ENCODE peak calls at places on chromosome 14, in six cellular contexts. M is mucosa of descending colon, Z is IMR-90, K is Peyer's patch, D is neural progenitor cell, B is suprapubic skin. A is an unnamed sample. For H3K36me3, the result is how much of the 10 kb centered on the place peaks cover.

GRCh38 chr14:96206461-96206860 is 1.8 kb downstream of the BDKRB2 start:
- DNase-seq in Z (no peak), M (peak), D (no peak), B (no peak), K (no peak), A (no peak)

GRCh38 chr14:58584383-58584782 is 53.4 kb upstream of the DACT1 start:
- DNase-seq in Z (peak), D (no peak), K (no peak), B (no peak), M (no peak), A (no peak)

GRCh38 chr14:34498684-34499412 is 36.8 kb upstream of the SPTSSA start:
- DNase-seq in K (no peak), D (peak), Z (peak), B (no peak), M (peak), A (no peak)

GRCh38 chr14:95232894-95233584 is 75.7 kb upstream of the DICER1 start:
- DNase-seq in B (no peak), Z (no peak), D (no peak), M (no peak), K (no peak), A (no peak)

GRCh38 chr14:99659333-99659741 is 14.4 kb downstream of the HHIPL1 start:
- DNase-seq in Z (no peak), D (no peak), K (peak), M (no peak), B (no peak), A (no peak)

GRCh38 chr14:75340921-75341320 is 62.3 kb downstream of the FOS start:
- DNase-seq in Z (no peak), M (peak), D (no peak), K (no peak), B (peak), A (no peak)

GRCh38 chr14:55705651-55706340 is 125.8 kb downstream of the KTN1 start:
- DNase-seq in M (peak), K (no peak), D (no peak), Z (no peak), B (no peak), A (no peak)

GRCh38 chr14:75568791-75569190 is 9.6 kb upstream of the FLVCR2 start:
- DNase-seq in K (no peak), M (no peak), B (no peak), D (no peak), Z (no peak), A (no peak)

GRCh38 chr14:29724991-29725390 is 202.7 kb downstream of the PRKD1 start:
- DNase-seq in K (no peak), D (peak), Z (peak), B (no peak), M (no peak), A (no peak)

GRCh38 chr14:39393289-39393688 is 38.9 kb downstream of the FBXO33 start:
- DNase-seq in K (no peak), Z (no peak), B (no peak), M (no peak), D (no peak), A (no peak)
- TF ChIP-seq CTCF in K (no peak), Z (no peak), B (no peak), M (no peak), D (no peak), A (no peak)

GRCh38 chr14:79318371-79318770 is 892.9 kb downstream of the DIO2 start:
- DNase-seq in D (no peak), K (no peak), Z (peak), B (no peak), M (no peak), A (no peak)
- H3K4me3 ChIP-seq in D (no peak), K (no peak), Z (no peak), B (no peak), M (no peak), A (no peak)

DNA sequence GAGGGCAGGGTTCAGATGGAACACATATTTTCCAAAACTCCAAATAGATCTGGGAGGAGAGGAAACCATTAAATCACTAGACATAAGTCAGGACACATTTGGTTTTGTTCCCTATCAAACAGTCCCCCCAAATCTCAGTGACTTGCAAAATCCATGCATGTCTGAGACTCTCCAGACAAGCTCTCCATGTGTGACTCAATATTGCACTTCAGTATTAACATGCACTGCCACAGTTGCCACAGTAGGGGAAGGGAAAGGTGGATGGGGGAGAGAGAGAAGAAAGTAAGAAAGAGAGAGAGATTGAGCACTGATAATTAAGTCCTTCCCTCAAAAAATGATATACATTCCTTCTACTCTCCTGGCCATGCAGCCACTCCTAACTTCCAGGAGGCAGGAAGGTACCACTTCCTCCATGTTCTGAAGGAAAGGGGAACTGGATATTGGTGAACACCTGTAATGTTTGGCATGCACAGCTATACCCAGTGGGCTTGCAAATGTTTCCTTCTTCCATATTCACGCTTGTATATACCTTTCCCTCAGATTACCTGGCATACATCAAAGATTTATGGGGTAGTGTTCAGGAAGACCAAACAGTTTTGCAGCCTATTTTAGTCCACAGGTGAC is 310.0 kb downstream of the ZFP36L1 start:
- DNase-seq in K (no peak), B (no peak), Z (no peak), D (no peak), M (no peak), A (no peak)
- H3K36me3 ChIP-seq in K (under half), B (under half), Z (under half), D (under half), M (under half), A (under half)

GRCh38 chr14:65286443-65286842 is 126.1 kb upstream of the FUT8 start:
- DNase-seq in Z (no peak), D (no peak), B (no peak), M (peak), K (no peak), A (no peak)
- TF ChIP-seq CTCF in Z (no peak), D (peak), B (no peak), M (no peak), K (peak), A (no peak)

GRCh38 chr14:102086346-102086971 is 385 bp downstream of the HSP90AA1 start:
- DNase-seq in K (peak), M (peak), D (no peak), Z (peak), B (no peak), A (no peak)

GRCh38 chr14:102087762-102088011 is 843 bp upstream of the HSP90AA1 start:
- DNase-seq in K (no peak), D (no peak), B (no peak), M (no peak), Z (no peak), A (no peak)

GRCh38 chr14:102085503-102085902 is 1.3 kb downstream of the HSP90AA1 start:
- DNase-seq in B (no peak), K (no peak), M (no peak), Z (no peak), D (no peak), A (no peak)

GRCh38 chr14:102086972-102087761 is at the start of gene HSP90AA1:
- DNase-seq in M (peak), D (peak), K (peak), Z (peak), B (peak), A (peak)

GRCh38 chr14:102084931-102085330 is 1.9 kb downstream of the HSP90AA1 start:
- DNase-seq in M (no peak), K (no peak), D (no peak), Z (no peak), B (no peak), A (no peak)
- H3K4me3 ChIP-seq in M (no peak), K (no peak), D (peak), Z (peak), B (peak), A (peak)

DNA sequence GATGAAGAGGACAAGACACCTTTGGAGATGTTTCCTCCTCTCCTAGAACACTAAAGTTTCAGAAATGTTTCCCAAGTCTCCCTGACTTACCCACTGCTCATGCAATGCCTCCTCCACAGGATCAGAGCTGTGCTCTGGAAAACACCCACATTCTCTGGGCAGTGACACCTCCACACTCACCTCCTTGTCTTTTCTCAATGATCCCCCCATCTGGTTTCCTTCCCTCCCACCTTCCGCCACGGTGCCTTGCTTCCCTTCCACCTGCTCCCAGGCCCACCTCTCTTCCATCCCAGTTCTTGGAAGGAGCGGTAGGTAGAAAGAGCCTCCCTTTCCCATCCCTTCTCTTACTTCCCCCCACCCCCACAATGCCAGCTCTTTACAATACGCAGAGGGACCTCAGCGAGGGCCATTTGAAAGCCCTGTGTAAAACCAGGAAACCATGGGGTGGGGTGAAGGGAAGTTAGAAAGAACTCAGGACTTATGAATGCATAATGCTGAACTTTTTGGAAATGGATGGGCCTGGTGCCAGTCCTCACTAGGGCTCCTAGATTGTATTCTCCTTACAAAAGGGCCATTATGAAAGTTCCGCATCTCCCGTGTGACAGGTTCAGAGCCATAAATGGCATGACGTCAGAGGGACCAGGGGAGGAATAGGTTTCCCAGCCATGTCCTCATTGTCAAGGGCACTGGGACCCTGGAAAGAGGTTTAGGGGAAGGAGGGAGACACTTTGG is 12.8 kb downstream of the FBLN5 start:
- DNase-seq in K (no peak), B (no peak), Z (no peak), M (no peak), D (no peak), A (no peak)
- H3K36me3 ChIP-seq in K (under half), B (under half), Z (half or more), M (under half), D (under half), A (under half)

DNA sequence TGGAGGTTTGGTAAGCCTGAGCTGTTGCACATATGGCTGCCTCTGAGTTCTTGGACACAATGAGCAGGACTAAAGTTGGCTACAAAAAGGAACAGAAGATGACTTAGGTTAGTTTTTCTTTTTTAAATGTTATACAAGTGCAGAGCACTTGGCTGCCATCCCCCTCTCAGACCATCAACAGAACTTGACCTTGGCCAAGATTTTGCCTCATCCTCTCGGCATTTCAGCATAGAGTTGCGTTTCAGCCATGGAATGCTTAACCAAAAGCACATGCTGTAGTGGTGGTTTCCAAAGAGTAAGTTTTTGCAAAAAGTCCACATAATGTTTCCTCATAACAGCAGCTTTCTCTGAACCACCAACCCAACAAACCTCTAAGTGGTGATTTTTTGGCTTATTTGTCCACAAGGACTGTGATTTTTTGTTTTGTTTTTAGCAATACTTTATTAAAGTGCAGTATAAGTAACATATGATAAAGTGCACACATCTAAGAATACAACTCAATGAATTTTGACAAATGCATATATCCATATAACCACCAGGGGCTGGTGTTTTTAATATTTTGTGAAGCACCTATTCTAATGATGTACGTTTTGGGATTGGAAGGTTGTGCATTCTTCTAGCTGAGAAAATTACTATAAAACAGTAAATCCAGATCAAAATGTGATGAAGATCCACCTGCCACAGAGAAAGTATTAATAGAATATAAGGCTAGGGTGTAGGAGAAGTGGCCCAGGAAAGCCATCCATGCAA is 12.1 kb upstream of the GALNT16 start:
- DNase-seq in K (no peak), Z (peak), D (no peak), B (no peak), M (no peak), A (no peak)
- TF ChIP-seq CTCF in K (no peak), Z (peak), D (peak), B (no peak), M (no peak), A (peak)